ENCODE peak calls at places on chromosome 21, in six cellular contexts. S is pancreas, P is fibroblast of pulmonary artery, I is transverse colon, T is lower leg skin, C is astrocyte of the spinal cord. L is an unnamed sample.

GRCh38 chr21:42781150-42781980 is 98.0 kb downstream of the WDR4 start:
- DNase-seq in S (peak; percentile 28), P (no peak), I (peak; percentile 36), T (no peak), C (no peak), L (peak; percentile 62)

GRCh38 chr21:44657635-44658183 is at the start of gene KRTAP12-3:
- DNase-seq in S (no peak), P (no peak), I (no peak), T (peak; percentile 63), C (no peak), L (no peak)

GRCh38 chr21:40381111-40381510 is 465.8 kb downstream of the DSCAM start:
- DNase-seq in S (no peak), P (no peak), I (no peak), T (no peak), C (no peak), L (no peak)

GRCh38 chr21:42668193-42668592 is 14.8 kb downstream of the PDE9A start:
- DNase-seq in S (no peak), P (no peak), I (no peak), T (no peak), C (no peak), L (no peak)

GRCh38 chr21:41759214-41759840 is 7.5 kb downstream of the RIPK4 start:
- DNase-seq in S (no peak), P (no peak), I (no peak), T (no peak), C (no peak), L (no peak)

GRCh38 chr21:43808367-43808766 is 19.0 kb downstream of the RRP1 start:
- DNase-seq in S (no peak), P (no peak), I (no peak), T (no peak), C (no peak), L (no peak)

GRCh38 chr21:18987515-18988026 is 584.0 kb upstream of the TMPRSS15 start:
- DNase-seq in S (no peak), P (no peak), I (no peak), T (no peak), C (no peak), L (no peak)

GRCh38 chr21:35559881-35560280 is 500.4 kb downstream of the SETD4 start:
- DNase-seq in S (no peak), P (peak; percentile 50), I (no peak), T (no peak), C (peak; percentile 71), L (no peak)

GRCh38 chr21:25934130-25934529 is 199.4 kb downstream of the GABPA start:
- DNase-seq in S (no peak), P (peak; percentile 60), I (no peak), T (no peak), C (peak; percentile 74), L (no peak)

GRCh38 chr21:35156293-35156976 is 107.3 kb upstream of the RUNX1 start:
- DNase-seq in S (no peak), P (no peak), I (no peak), T (no peak), C (no peak), L (peak; percentile 36)

GRCh38 chr21:43624343-43624742 is 34.9 kb downstream of the HSF2BP start:
- DNase-seq in S (no peak), P (no peak), I (no peak), T (no peak), C (no peak), L (no peak)

GRCh38 chr21:44973598-44973997 is 33.8 kb downstream of the SLX9 start:
- DNase-seq in S (no peak), P (no peak), I (no peak), T (no peak), C (no peak), L (no peak)

GRCh38 chr21:32351428-32351827 is 41.4 kb downstream of the URB1 start:
- DNase-seq in S (no peak), P (no peak), I (no peak), T (peak; percentile 83), C (no peak), L (no peak)

GRCh38 chr21:42582422-42583149 is 68.9 kb downstream of the SLC37A1 start:
- DNase-seq in S (no peak), P (no peak), I (no peak), T (no peak), C (no peak), L (no peak)

GRCh38 chr21:35191128-35191527 is 142.0 kb upstream of the RUNX1 start:
- DNase-seq in S (no peak), P (no peak), I (no peak), T (no peak), C (no peak), L (no peak)

GRCh38 chr21:14300074-14300473 is 82.9 kb downstream of the HSPA13 start:
- DNase-seq in S (no peak), P (no peak), I (no peak), T (no peak), C (no peak), L (no peak)

DNA sequence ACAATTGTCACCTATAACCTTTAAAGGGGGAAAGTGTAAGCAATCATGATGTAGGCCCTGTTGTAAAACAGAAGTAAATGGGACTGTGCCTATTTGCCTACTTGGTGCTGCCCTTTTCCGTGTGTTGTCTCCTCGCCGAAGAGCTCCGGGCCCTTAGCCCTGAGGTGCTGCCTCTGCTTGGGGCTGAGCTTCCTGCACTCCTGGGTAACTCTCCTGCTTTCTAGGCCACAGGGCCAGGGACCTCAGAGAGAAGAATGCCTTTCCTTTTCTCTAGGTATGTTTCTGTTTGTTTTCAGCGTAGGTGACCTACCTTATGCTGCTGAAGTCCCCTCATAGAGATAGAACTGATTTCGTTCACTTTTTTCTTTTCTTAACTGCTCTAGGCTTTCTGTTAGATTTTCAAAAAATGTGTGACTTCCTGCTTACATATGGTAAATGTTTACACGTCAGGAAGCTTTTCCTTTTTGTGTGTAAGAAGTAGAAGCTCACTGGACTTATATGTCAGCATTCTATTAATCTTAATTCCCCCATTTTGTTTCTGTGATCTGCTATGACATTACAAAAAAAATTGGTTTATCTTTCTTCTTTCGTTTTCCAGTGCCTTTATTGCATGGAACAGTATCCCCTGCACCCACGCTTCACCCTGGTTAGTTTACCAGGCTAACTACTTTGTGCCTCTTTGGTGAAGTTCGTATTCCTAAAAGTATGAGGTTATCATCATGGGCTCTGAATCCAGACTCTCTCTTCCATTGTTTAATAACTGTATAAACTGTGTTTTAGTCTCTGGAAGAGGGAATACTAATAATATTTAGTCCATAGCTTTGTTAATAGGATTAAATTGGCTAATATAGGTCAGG is 61.7 kb downstream of the ITSN1 start:
- DNase-seq in S (no peak), P (no peak), I (no peak), T (no peak), C (no peak), L (no peak)
- H3K4me3 ChIP-seq in S (no peak overlapping the region), P (no peak overlapping the region), I (no peak overlapping the region), T (no peak overlapping the region), C (no peak overlapping the region), L (no peak overlapping the region)

GRCh38 chr21:28775071-28775470 is 217.6 kb downstream of the LTN1 start:
- DNase-seq in S (no peak), P (no peak), I (no peak), T (no peak), C (no peak), L (no peak)
- H3K4me3 ChIP-seq in S (no peak overlapping the region), P (no peak overlapping the region), I (no peak overlapping the region), T (no peak overlapping the region), C (no peak overlapping the region), L (no peak overlapping the region)

GRCh38 chr21:37273911-37274690 is 7.0 kb upstream of the VPS26C start:
- DNase-seq in S (no peak), P (peak; percentile 18), I (no peak), T (peak; percentile 28), C (no peak), L (no peak)
- H3K4me3 ChIP-seq in S (no peak overlapping the region), P (no peak overlapping the region), I (no peak overlapping the region), T (no peak overlapping the region), C (no peak overlapping the region), L (no peak overlapping the region)

DNA sequence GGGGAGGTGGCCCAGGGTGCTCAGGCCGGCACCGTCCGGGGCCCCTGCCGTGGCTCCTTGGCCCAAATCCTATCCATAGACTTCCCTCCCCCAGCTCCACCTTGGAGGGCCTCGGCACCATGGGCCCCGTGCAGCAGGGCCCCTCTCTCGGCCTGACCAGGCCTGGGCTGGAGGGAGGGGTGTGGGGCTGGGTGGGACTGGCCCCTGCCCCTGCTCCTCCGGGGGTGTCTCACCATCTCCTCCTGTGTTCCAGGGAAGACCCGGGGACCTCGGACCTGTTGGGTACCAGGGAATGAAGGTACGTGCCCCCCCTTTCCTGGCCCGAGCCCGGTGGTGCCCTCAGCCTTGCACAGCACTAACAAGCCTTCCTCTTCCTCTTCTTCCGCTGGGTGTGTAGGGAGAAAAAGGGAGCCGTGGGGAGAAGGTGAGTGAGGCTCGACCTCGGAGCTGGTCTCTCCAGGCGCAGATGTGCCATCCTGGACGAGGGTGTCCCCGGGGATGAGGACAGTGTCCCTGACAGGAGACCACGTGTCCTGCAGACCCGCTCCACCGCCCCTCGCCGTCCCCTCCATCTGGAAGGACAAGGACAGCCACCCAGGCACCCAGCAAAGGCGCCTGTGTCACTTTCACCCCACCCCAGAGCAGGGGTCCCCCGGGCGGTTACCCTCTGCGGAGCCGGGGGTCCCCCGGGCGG is 7.9 kb downstream of the COL6A1 start:
- DNase-seq in S (no peak), P (no peak), I (no peak), T (peak; percentile 86), C (no peak), L (no peak)
- H3K4me3 ChIP-seq in S (no peak overlapping the region), P (no peak overlapping the region), I (no peak overlapping the region), T (no peak overlapping the region), C (no peak overlapping the region), L (no peak overlapping the region)

L was measured in Caco-2.